ENCODE peak calls at places on chromosomes 4 and X, in five cellular contexts. One of them, this sample, is unnamed.
A peak's percentile ranks its signal among the peaks of the same experiment; 100 is the strongest.

GRCh38 chr4:101280866-101281600 is 66.3 kb downstream of the PPP3CA start:
- DNase-seq in RPMI8226: no peak
- DNase-seq in retinal pigment epithelial cell: no peak
- DNase-seq in iPS DF 6.9: no peak
- DNase-seq in activated B cell treated with CpG ODN at 0.5 μM for 24 hours: no peak
- DNase-seq in this sample: no peak

GRCh38 chr4:177879851-177880250 is 437.6 kb upstream of the AGA start:
- DNase-seq in iPS DF 6.9: no peak
- DNase-seq in RPMI8226: peak; percentile 4
- DNase-seq in activated B cell treated with CpG ODN at 0.5 μM for 24 hours: no peak
- DNase-seq in retinal pigment epithelial cell: no peak
- DNase-seq in this sample: no peak

GRCh38 chrX:46500054-46500453 is 45.2 kb downstream of the ZNF674 start:
- DNase-seq in RPMI8226: no peak
- DNase-seq in retinal pigment epithelial cell: no peak
- DNase-seq in activated B cell treated with CpG ODN at 0.5 μM for 24 hours: no peak
- DNase-seq in iPS DF 6.9: no peak
- DNase-seq in this sample: no peak

GRCh38 chr4:107304699-107305286 is 268.7 kb upstream of the DKK2 start:
- DNase-seq in RPMI8226: no peak
- DNase-seq in activated B cell treated with CpG ODN at 0.5 μM for 24 hours: no peak
- DNase-seq in retinal pigment epithelial cell: peak; percentile 68
- DNase-seq in iPS DF 6.9: no peak
- DNase-seq in this sample: no peak

GRCh38 chrX:119419898-119420297 is 20.8 kb downstream of the SLC25A43 start:
- DNase-seq in RPMI8226: no peak
- DNase-seq in retinal pigment epithelial cell: no peak
- DNase-seq in iPS DF 6.9: no peak
- DNase-seq in activated B cell treated with CpG ODN at 0.5 μM for 24 hours: no peak
- DNase-seq in this sample: no peak

GRCh38 chrX:386239-386767 is 404 bp downstream of the PPP2R3B start:
- DNase-seq in activated B cell treated with CpG ODN at 0.5 μM for 24 hours: no peak
- DNase-seq in RPMI8226: peak; percentile 31
- DNase-seq in iPS DF 6.9: no peak
- DNase-seq in retinal pigment epithelial cell: no peak
- DNase-seq in this sample: no peak

GRCh38 chr4:146407669-146408084 is 114.1 kb downstream of the SLC10A7 start:
- DNase-seq in iPS DF 6.9: no peak
- DNase-seq in RPMI8226: no peak
- DNase-seq in retinal pigment epithelial cell: no peak
- DNase-seq in activated B cell treated with CpG ODN at 0.5 μM for 24 hours: no peak
- DNase-seq in this sample: no peak

GRCh38 chr4:149531861-149532260 is 283.8 kb downstream of the IQCM start:
- DNase-seq in retinal pigment epithelial cell: peak; percentile 97
- DNase-seq in activated B cell treated with CpG ODN at 0.5 μM for 24 hours: no peak
- DNase-seq in iPS DF 6.9: no peak
- DNase-seq in RPMI8226: no peak
- DNase-seq in this sample: no peak

GRCh38 chr4:138851626-138852443 is 163.7 kb upstream of the NOCT start:
- DNase-seq in RPMI8226: no peak
- DNase-seq in retinal pigment epithelial cell: no peak
- DNase-seq in iPS DF 6.9: no peak
- DNase-seq in activated B cell treated with CpG ODN at 0.5 μM for 24 hours: no peak
- DNase-seq in this sample: no peak

GRCh38 chr4:123587983-123588494 is 191.4 kb downstream of the SPRY1 start:
- DNase-seq in retinal pigment epithelial cell: no peak
- DNase-seq in RPMI8226: no peak
- DNase-seq in activated B cell treated with CpG ODN at 0.5 μM for 24 hours: no peak
- DNase-seq in iPS DF 6.9: no peak
- DNase-seq in this sample: no peak

GRCh38 chrX:57821703-57822375 is 88.4 kb downstream of the ZXDA start:
- DNase-seq in iPS DF 6.9: peak; percentile 1
- DNase-seq in RPMI8226: peak; percentile 74
- DNase-seq in retinal pigment epithelial cell: peak; percentile 0
- DNase-seq in activated B cell treated with CpG ODN at 0.5 μM for 24 hours: no peak
- DNase-seq in this sample: no peak

GRCh38 chrX:19592952-19593351 is 77.6 kb upstream of the MAP3K15 start:
- DNase-seq in retinal pigment epithelial cell: no peak
- DNase-seq in iPS DF 6.9: no peak
- DNase-seq in activated B cell treated with CpG ODN at 0.5 μM for 24 hours: no peak
- DNase-seq in RPMI8226: no peak
- DNase-seq in this sample: no peak

GRCh38 chr4:1938027-1938426 is 66.8 kb downstream of the NSD2 start:
- DNase-seq in activated B cell treated with CpG ODN at 0.5 μM for 24 hours: no peak
- DNase-seq in iPS DF 6.9: no peak
- DNase-seq in RPMI8226: no peak
- DNase-seq in retinal pigment epithelial cell: no peak
- DNase-seq in this sample: no peak

GRCh38 chr4:11529625-11530201 is 101.0 kb upstream of the HS3ST1 start:
- DNase-seq in iPS DF 6.9: no peak
- DNase-seq in RPMI8226: no peak
- DNase-seq in retinal pigment epithelial cell: no peak
- DNase-seq in activated B cell treated with CpG ODN at 0.5 μM for 24 hours: no peak
- DNase-seq in this sample: no peak

GRCh38 chr4:7771056-7771455 is 168.6 kb downstream of the AFAP1 start:
- DNase-seq in activated B cell treated with CpG ODN at 0.5 μM for 24 hours: no peak
- DNase-seq in iPS DF 6.9: no peak
- DNase-seq in RPMI8226: no peak
- DNase-seq in retinal pigment epithelial cell: no peak
- DNase-seq in this sample: no peak

GRCh38 chr4:24568425-24568824 is 15.9 kb downstream of the DHX15 start:
- DNase-seq in retinal pigment epithelial cell: no peak
- DNase-seq in iPS DF 6.9: no peak
- DNase-seq in activated B cell treated with CpG ODN at 0.5 μM for 24 hours: no peak
- DNase-seq in RPMI8226: no peak
- DNase-seq in this sample: no peak

GRCh38 chr4:62487016-62487415 is 1286.9 kb downstream of the ADGRL3 start:
- DNase-seq in retinal pigment epithelial cell: no peak
- DNase-seq in iPS DF 6.9: no peak
- DNase-seq in activated B cell treated with CpG ODN at 0.5 μM for 24 hours: no peak
- DNase-seq in RPMI8226: no peak
- DNase-seq in this sample: no peak

GRCh38 chrX:68114573-68115199 is 318.6 kb downstream of the OPHN1 start:
- DNase-seq in retinal pigment epithelial cell: no peak
- DNase-seq in iPS DF 6.9: no peak
- DNase-seq in activated B cell treated with CpG ODN at 0.5 μM for 24 hours: no peak
- DNase-seq in RPMI8226: peak; percentile 36
- DNase-seq in this sample: peak; percentile 47

GRCh38 chr4:176902710-176903323 is 110.1 kb upstream of the VEGFC start:
- DNase-seq in activated B cell treated with CpG ODN at 0.5 μM for 24 hours: no peak
- DNase-seq in retinal pigment epithelial cell: no peak
- DNase-seq in iPS DF 6.9: no peak
- DNase-seq in RPMI8226: no peak
- DNase-seq in this sample: no peak

GRCh38 chr4:187294861-187295260 is 571.2 kb upstream of the FAT1 start:
- DNase-seq in activated B cell treated with CpG ODN at 0.5 μM for 24 hours: no peak
- DNase-seq in retinal pigment epithelial cell: no peak
- DNase-seq in RPMI8226: no peak
- DNase-seq in iPS DF 6.9: no peak
- DNase-seq in this sample: no peak

GRCh38 chr4:77827343-77827742 is 8.2 kb upstream of the CNOT6L start:
- DNase-seq in retinal pigment epithelial cell: no peak
- DNase-seq in RPMI8226: no peak
- DNase-seq in iPS DF 6.9: no peak
- DNase-seq in activated B cell treated with CpG ODN at 0.5 μM for 24 hours: no peak
- DNase-seq in this sample: no peak

GRCh38 chrX:36434521-36434920 is 515.0 kb downstream of the CFAP47 start:
- DNase-seq in RPMI8226: no peak
- DNase-seq in retinal pigment epithelial cell: no peak
- DNase-seq in activated B cell treated with CpG ODN at 0.5 μM for 24 hours: no peak
- DNase-seq in iPS DF 6.9: no peak
- DNase-seq in this sample: no peak

GRCh38 chr4:1579834-1580686 is 104.1 kb downstream of the FAM53A start:
- DNase-seq in iPS DF 6.9: no peak
- DNase-seq in RPMI8226: peak; percentile 86
- DNase-seq in retinal pigment epithelial cell: no peak
- DNase-seq in activated B cell treated with CpG ODN at 0.5 μM for 24 hours: peak; percentile 89
- DNase-seq in this sample: peak; percentile 99

GRCh38 chr4:100462206-100462605 is 55.6 kb downstream of the EMCN start:
- DNase-seq in retinal pigment epithelial cell: peak; percentile 87
- DNase-seq in iPS DF 6.9: no peak
- DNase-seq in activated B cell treated with CpG ODN at 0.5 μM for 24 hours: no peak
- DNase-seq in RPMI8226: no peak
- DNase-seq in this sample: no peak

GRCh38 chrX:16435399-16435986 is 214.5 kb upstream of the S100G start:
- DNase-seq in iPS DF 6.9: no peak
- DNase-seq in retinal pigment epithelial cell: no peak
- DNase-seq in activated B cell treated with CpG ODN at 0.5 μM for 24 hours: no peak
- DNase-seq in RPMI8226: no peak
- DNase-seq in this sample: no peak

GRCh38 chr4:147581601-147582350 is 35.4 kb upstream of the TMEM184C start:
- DNase-seq in retinal pigment epithelial cell: no peak
- DNase-seq in activated B cell treated with CpG ODN at 0.5 μM for 24 hours: no peak
- DNase-seq in RPMI8226: no peak
- DNase-seq in iPS DF 6.9: no peak
- DNase-seq in this sample: no peak

GRCh38 chr4:167966161-167966560 is 126.2 kb upstream of the ANXA10 start:
- DNase-seq in RPMI8226: no peak
- DNase-seq in activated B cell treated with CpG ODN at 0.5 μM for 24 hours: no peak
- DNase-seq in retinal pigment epithelial cell: no peak
- DNase-seq in iPS DF 6.9: no peak
- DNase-seq in this sample: no peak